ENCODE peak calls at places on chromosomes 4 and X, in four cellular contexts. B is cardiac muscle cell; O is HL-60; Q is CD8-positive, alpha-beta T cell. G is an unnamed sample.
A peak's percentile ranks its signal among the peaks of the same experiment; 100 is the strongest.

GRCh38 chr4:120633810-120634209 is 288.7 kb downstream of the PRDM5 start:
- DNase-seq in B (no peak), Q (no peak), O (no peak), G (no peak)

GRCh38 chr4:26028793-26029511 is 114.9 kb downstream of the SMIM20 start:
- DNase-seq in B (peak; percentile 81), O (no peak), Q (peak; percentile 62), G (peak; percentile 72)

GRCh38 chrX:15718283-15718970 is 19.6 kb upstream of the CA5B start:
- DNase-seq in O (no peak), Q (no peak), B (no peak), G (no peak)

GRCh38 chrX:113545040-113545439 is 704.4 kb upstream of the AMOT start:
- DNase-seq in O (no peak), Q (no peak), B (no peak), G (no peak)

GRCh38 chr4:163063891-163064290 is 102.8 kb downstream of the NAF1 start:
- DNase-seq in B (no peak), Q (no peak), O (no peak), G (peak; percentile 70)

GRCh38 chr4:20678382-20678781 is 21.9 kb upstream of the PACRGL start:
- DNase-seq in B (no peak), O (no peak), Q (no peak), G (no peak)

GRCh38 chrX:153727108-153727931 is 2.7 kb downstream of the ABCD1 start:
- DNase-seq in O (peak; percentile 16), Q (no peak), B (peak; percentile 33), G (no peak)

GRCh38 chr4:5368426-5368825 is 317.1 kb downstream of the STK32B start:
- DNase-seq in Q (no peak), O (no peak), B (no peak), G (no peak)

GRCh38 chr4:54728342-54728741 is 70.6 kb downstream of the KIT start:
- DNase-seq in O (no peak), Q (no peak), B (no peak), G (no peak)

GRCh38 chrX:46601283-46601682 is 27.7 kb downstream of the CHST7 start:
- DNase-seq in O (no peak), B (peak; percentile 92), Q (no peak), G (peak; percentile 79)

GRCh38 chr4:184792334-184792733 is 33.4 kb downstream of the ACSL1 start:
- DNase-seq in B (no peak), O (no peak), Q (no peak), G (no peak)

GRCh38 chr4:172845281-172845680 is 323.3 kb upstream of the GALNT7 start:
- DNase-seq in Q (no peak), O (no peak), B (no peak), G (no peak)

GRCh38 chrX:3638280-3638873 is 75.1 kb downstream of the PRKX start:
- DNase-seq in B (peak; percentile 53), Q (peak; percentile 15), O (no peak), G (peak; percentile 46)

GRCh38 chr4:41930139-41930831 is 4.9 kb upstream of the TMEM33 start:
- DNase-seq in Q (no peak), O (no peak), B (no peak), G (no peak)

GRCh38 chr4:46506876-46507275 is 116.9 kb upstream of the GABRA2 start:
- DNase-seq in B (peak; percentile 6), Q (no peak), O (no peak), G (peak; percentile 8)

GRCh38 chr4:53676402-53676871 is 85.2 kb upstream of the LNX1 start:
- DNase-seq in Q (no peak), B (peak; percentile 96), O (no peak), G (peak; percentile 94)

GRCh38 chrX:154434394-154435168 is 2.4 kb upstream of the GDI1 start:
- DNase-seq in O (no peak), Q (no peak), B (no peak), G (no peak)

GRCh38 chr4:146235654-146236570 is 21.6 kb downstream of the REELD1 start:
- DNase-seq in O (peak; percentile 40), Q (no peak), B (no peak), G (peak; percentile 73)

GRCh38 chr4:56468097-56468422 is 643 bp downstream of the SRP72 start:
- DNase-seq in B (peak; percentile 35), Q (peak; percentile 43), O (peak; percentile 51), G (peak; percentile 38)

GRCh38 chrX:138945219-138945618 is 233.7 kb upstream of the FGF13 start:
- DNase-seq in O (no peak), B (no peak), Q (no peak), G (no peak)

GRCh38 chrX:69961365-69962072 is 88.2 kb downstream of the AWAT2 start:
- DNase-seq in B (peak; percentile 38), O (no peak), Q (no peak), G (peak; percentile 18)

GRCh38 chr4:140188975-140189374 is 35.0 kb upstream of the MAML3 start:
- DNase-seq in Q (no peak), O (no peak), B (peak; percentile 96), G (peak; percentile 78)

GRCh38 chr4:8920969-8921368 is 49.3 kb upstream of the HMX1 start:
- DNase-seq in O (no peak), Q (peak; percentile 6), B (no peak), G (no peak)

GRCh38 chr4:15457401-15458201 is 12.1 kb upstream of the CC2D2A start:
- DNase-seq in Q (no peak), O (no peak), B (peak; percentile 84), G (peak; percentile 86)

GRCh38 chr4:86967798-86968197 is 33.0 kb downstream of the AFF1 start:
- DNase-seq in Q (no peak), B (peak; percentile 51), O (no peak), G (peak; percentile 30)

GRCh38 chrX:111386884-111387283 is 25.1 kb downstream of the DCX start:
- DNase-seq in Q (no peak), O (no peak), B (no peak), G (no peak)

GRCh38 chrX:140661657-140662056 is 47.9 kb upstream of the LINC00632 start:
- DNase-seq in B (peak; percentile 0), O (no peak), Q (no peak), G (no peak)

GRCh38 chr4:165874072-165874798 is 1.2 kb downstream of the TLL1 start:
- DNase-seq in O (no peak), B (peak; percentile 18), Q (no peak), G (peak; percentile 27)

GRCh38 chrX:73849054-73849453 is 286.1 kb downstream of the CHIC1 start:
- DNase-seq in O (no peak), Q (no peak), B (no peak), G (no peak)

GRCh38 chrX:73851014-73852009 is 288.3 kb downstream of the CHIC1 start:
- DNase-seq in Q (no peak), O (no peak), B (no peak), G (no peak)

GRCh38 chrX:73850124-73851013 is 287.4 kb downstream of the CHIC1 start:
- DNase-seq in B (peak; percentile 34), Q (no peak), O (no peak), G (peak; percentile 51)

GRCh38 chrX:73855546-73855945 is 292.5 kb downstream of the CHIC1 start:
- DNase-seq in Q (peak; percentile 55), O (no peak), B (peak; percentile 77), G (peak; percentile 73)

GRCh38 chrX:73852022-73852421 is 289.0 kb downstream of the CHIC1 start:
- DNase-seq in Q (no peak), O (no peak), B (no peak), G (no peak)
- H3K4me3 ChIP-seq in Q (no peak overlapping the region), O (no peak overlapping the region), B (no peak overlapping the region), G (no peak overlapping the region)

DNA sequence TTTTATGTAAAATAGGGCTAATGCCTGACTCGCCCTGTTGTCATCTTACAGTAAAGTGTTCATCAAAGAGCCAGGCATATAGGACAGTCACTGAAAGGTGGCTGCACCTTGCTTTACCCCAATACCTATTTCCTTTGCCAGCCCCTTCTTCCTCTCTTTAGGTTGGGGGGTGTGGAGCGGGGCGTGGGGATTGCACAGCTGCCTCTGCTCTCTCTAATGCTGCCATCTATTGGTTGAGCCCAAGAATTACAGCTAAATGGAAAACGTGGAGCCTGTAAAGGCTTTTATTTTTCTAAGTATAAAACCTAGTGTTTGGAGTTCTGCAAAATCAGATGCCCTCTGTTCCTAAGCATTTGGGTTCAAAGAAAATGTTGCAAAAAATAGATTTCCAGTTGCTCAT is 47.7 kb downstream of the ATG4A start:
- DNase-seq in Q (no peak), B (no peak), O (no peak), G (no peak)
- TF ChIP-seq CTCF in Q (no peak), B (peak; percentile 60), O (no peak), G (peak; percentile 44)

GRCh38 chr4:1937550-1937949 is 66.4 kb downstream of the NSD2 start:
- DNase-seq in Q (no peak), B (no peak), O (no peak), G (no peak)

GRCh38 chr4:1943928-1944327 is 64.8 kb downstream of the NELFA start:
- DNase-seq in Q (no peak), B (no peak), O (no peak), G (no peak)

GRCh38 chr4:1938027-1938426 is 66.8 kb downstream of the NSD2 start:
- DNase-seq in B (peak; percentile 23), O (no peak), Q (no peak), G (no peak)

GRCh38 chr4:1940566-1940965 is 68.2 kb downstream of the NELFA start:
- DNase-seq in O (no peak), B (no peak), Q (no peak), G (no peak)

DNA sequence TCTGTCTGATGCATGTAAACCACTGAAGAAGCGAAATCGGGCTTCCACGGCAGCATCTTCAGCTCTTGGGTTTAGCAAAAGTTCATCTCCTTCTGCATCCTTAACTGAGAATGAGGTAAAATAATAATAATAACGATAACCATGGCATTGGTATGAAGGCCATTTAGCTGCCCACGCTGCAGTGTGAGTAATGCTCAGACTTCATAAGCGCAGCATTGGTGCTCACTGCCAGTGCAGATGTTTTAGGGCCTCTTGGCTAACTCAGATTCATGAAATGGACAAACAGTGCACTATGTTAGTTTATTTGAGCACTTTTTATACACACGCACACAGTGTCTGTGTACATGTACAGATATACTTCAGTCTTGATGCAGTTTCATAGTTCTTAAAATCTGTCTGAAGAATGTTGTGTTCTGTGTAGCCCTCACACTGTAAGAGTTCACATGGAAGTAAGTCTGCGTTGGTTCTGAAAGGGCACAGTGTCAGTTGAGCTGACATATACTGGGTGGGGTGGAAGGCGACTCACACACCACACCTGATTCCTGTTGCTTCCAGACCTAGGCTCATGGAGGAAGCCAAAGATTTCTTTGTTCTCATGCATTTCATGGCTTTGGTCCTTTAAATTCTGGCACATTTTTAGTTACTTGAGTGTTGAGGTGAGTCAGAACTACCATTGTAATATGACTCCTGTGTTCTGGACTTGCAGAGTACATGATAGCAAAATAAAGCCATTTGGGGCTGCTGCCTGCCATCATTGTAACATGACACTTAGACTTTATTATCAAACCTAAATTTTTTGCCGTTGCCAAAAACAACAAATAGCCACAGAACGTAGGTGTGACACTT is 68.7 kb downstream of the NSD2 start:
- DNase-seq in O (no peak), B (peak; percentile 85), Q (no peak), G (peak; percentile 84)
- H3K4me3 ChIP-seq in O (no peak overlapping the region), B (no peak overlapping the region), Q (no peak overlapping the region), G (no peak overlapping the region)

DNA sequence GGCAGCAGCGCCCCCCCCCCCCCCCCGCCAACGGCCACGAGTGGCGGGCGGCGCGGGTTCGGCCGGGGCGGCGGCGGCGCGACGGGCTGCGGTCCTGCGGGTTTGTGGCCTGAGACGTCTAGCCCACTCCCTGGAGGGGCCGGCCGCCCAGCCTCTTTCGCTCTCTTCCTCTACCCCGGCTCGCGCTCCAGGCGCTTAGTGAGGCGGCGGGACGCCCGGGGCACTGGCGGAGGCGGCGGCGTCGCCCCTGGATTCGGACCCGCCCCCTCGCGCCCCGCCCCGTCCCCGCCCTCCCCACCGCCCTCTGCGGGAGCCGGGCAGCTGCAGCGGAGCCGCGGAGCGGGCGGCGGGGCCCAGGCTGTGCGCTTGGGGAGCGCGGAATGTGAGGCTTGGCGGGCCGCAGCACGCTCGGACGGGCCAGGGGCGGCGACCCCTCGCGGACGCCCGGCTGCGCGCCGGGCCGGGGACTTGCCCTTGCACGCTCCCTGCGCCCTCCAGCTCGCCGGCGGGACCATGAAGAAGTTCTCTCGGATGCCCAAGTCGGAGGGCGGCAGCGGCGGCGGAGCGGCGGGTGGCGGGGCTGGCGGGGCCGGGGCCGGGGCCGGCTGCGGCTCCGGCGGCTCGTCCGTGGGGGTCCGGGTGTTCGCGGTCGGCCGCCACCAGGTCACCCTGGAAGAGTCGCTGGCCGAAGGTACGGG is at the start of gene BMP2K:
- DNase-seq in Q (peak; percentile 74), O (peak; percentile 46), B (peak; percentile 87), G (peak; percentile 87)
- TF ChIP-seq CTCF in Q (no peak), O (no peak), B (no peak), G (no peak)